ENCODE peak calls at places on chromosomes 7 and 10, in eight cellular contexts. G, L, N, Z, B, S, W and X are unnamed samples.

GRCh38 chr7:75596727-75597614 is 104.9 kb downstream of the SPDYE5 start:
- DNase-seq in G (peak; percentile 53), L (no peak), N (no peak), Z (peak; percentile 66), B (no peak), S (no peak), W (no peak), X (no peak)

GRCh38 chr10:124622158-124622557 is 122.0 kb downstream of the FAM53B start:
- DNase-seq in G (no peak), L (no peak), N (no peak), Z (no peak), B (no peak), S (no peak), W (no peak), X (no peak)

GRCh38 chr7:135414850-135415439 is 95.0 kb downstream of the CNOT4 start:
- DNase-seq in G (peak; percentile 70), L (peak; percentile 4), N (peak; percentile 15), Z (no peak), B (peak; percentile 15), S (peak; percentile 33), W (no peak), X (no peak)

GRCh38 chr7:8566016-8566415 is 132.6 kb downstream of the NXPH1 start:
- DNase-seq in G (no peak), L (no peak), N (no peak), Z (no peak), B (no peak), S (no peak), W (no peak), X (no peak)

GRCh38 chr10:93421426-93421825 is 60.7 kb downstream of the MYOF start:
- DNase-seq in G (no peak), L (no peak), N (no peak), Z (no peak), B (no peak), S (no peak), W (no peak), X (peak; percentile 11)

GRCh38 chr7:131225619-131226101 is 102.0 kb upstream of the MKLN1 start:
- DNase-seq in G (peak; percentile 55), L (no peak), N (peak; percentile 28), Z (no peak), B (no peak), S (peak; percentile 76), W (peak; percentile 79), X (peak; percentile 72)

GRCh38 chr10:99403674-99404073 is 26.8 kb downstream of the GOT1 start:
- DNase-seq in G (peak; percentile 84), L (no peak), N (no peak), Z (no peak), B (no peak), S (no peak), W (no peak), X (no peak)

GRCh38 chr7:98995523-98996161 is 117.3 kb downstream of the TRRAP start:
- DNase-seq in G (no peak), L (no peak), N (no peak), Z (no peak), B (no peak), S (no peak), W (no peak), X (peak; percentile 52)

GRCh38 chr10:114684822-114685209 is 26.7 kb upstream of the ABLIM1 start:
- DNase-seq in G (peak; percentile 86), L (no peak), N (no peak), Z (peak; percentile 33), B (peak; percentile 35), S (peak; percentile 87), W (no peak), X (no peak)